ENCODE peak calls at places on chromosomes 2 and 18, in six cellular contexts. G, E, P, S, K and O are unnamed samples.
A peak's percentile ranks its signal among the peaks of the same experiment; 100 is the strongest.

GRCh38 chr18:24055878-24056277 is 41.3 kb downstream of the TTC39C start:
- DNase-seq in P (no peak), G (no peak), E (no peak), K (no peak), S (peak; percentile 32), O (no peak)

GRCh38 chr2:26475037-26475436 is 2.9 kb downstream of the OTOF start:
- DNase-seq in K (no peak), G (no peak), P (no peak), S (no peak), E (no peak), O (no peak)

GRCh38 chr2:173021939-173022371 is 53.7 kb upstream of the MAP3K20 start:
- DNase-seq in K (no peak), S (peak; percentile 30), E (peak; percentile 25), G (peak; percentile 78), P (peak; percentile 57), O (no peak)

GRCh38 chr2:150485114-150485870 is 2.2 kb downstream of the RND3 start:
- DNase-seq in G (peak; percentile 80), S (peak; percentile 64), K (no peak), E (peak; percentile 3), P (peak; percentile 30), O (peak; percentile 77)

GRCh38 chr18:12838178-12838634 is 45.8 kb downstream of the PTPN2 start:
- DNase-seq in G (peak; percentile 92), S (peak; percentile 22), P (peak; percentile 90), E (no peak), K (peak; percentile 39), O (no peak)

GRCh38 chr2:212227755-212228154 is 310.8 kb downstream of the ERBB4 start:
- DNase-seq in P (peak; percentile 39), K (no peak), S (no peak), E (no peak), G (peak; percentile 37), O (no peak)

GRCh38 chr2:33477473-33478468 is 1.3 kb downstream of the RASGRP3 start:
- DNase-seq in E (peak; percentile 68), G (no peak), S (no peak), P (no peak), K (no peak), O (no peak)

GRCh38 chr2:153005051-153005450 is 286.6 kb downstream of the ARL6IP6 start:
- DNase-seq in P (no peak), S (no peak), E (no peak), K (no peak), G (no peak), O (no peak)

GRCh38 chr2:9638532-9638931 is 7.7 kb upstream of the YWHAQ start:
- DNase-seq in K (no peak), G (peak; percentile 79), S (peak; percentile 60), P (peak; percentile 62), E (peak; percentile 90), O (no peak)

GRCh38 chr2:216596986-216597509 is 36.2 kb upstream of the IGFBP2 start:
- DNase-seq in G (no peak), E (no peak), P (no peak), S (peak; percentile 34), K (no peak), O (no peak)

GRCh38 chr2:238100049-238100820 is at the start of gene ESPNL:
- DNase-seq in G (no peak), E (peak; percentile 24), K (no peak), S (peak; percentile 66), P (no peak), O (peak; percentile 51)

GRCh38 chr18:21972281-21972680 is 197.1 kb upstream of the GATA6 start:
- DNase-seq in E (no peak), K (no peak), S (no peak), P (no peak), G (no peak), O (no peak)

GRCh38 chr2:69456154-69456553 is 18.9 kb upstream of the NFU1 start:
- DNase-seq in K (no peak), P (no peak), G (no peak), E (no peak), S (no peak), O (no peak)

GRCh38 chr18:76209597-76209996 is 285.4 kb downstream of the ZNF516 start:
- DNase-seq in P (no peak), K (no peak), S (no peak), G (no peak), E (no peak), O (no peak)

GRCh38 chr2:98463081-98463481 is 18.4 kb downstream of the INPP4A start:
- DNase-seq in K (no peak), G (no peak), S (no peak), E (no peak), P (no peak), O (no peak)

GRCh38 chr18:75248426-75249191 is 38.0 kb downstream of the TSHZ1 start:
- DNase-seq in G (no peak), P (no peak), K (no peak), E (no peak), S (no peak), O (no peak)

GRCh38 chr2:234406085-234406484 is 90.8 kb downstream of the ARL4C start:
- DNase-seq in G (peak; percentile 68), K (no peak), E (peak; percentile 6), S (no peak), P (no peak), O (no peak)

GRCh38 chr18:4068552-4069158 is 386.5 kb downstream of the DLGAP1 start:
- DNase-seq in E (peak; percentile 66), P (peak; percentile 34), K (peak; percentile 25), G (peak; percentile 65), S (peak; percentile 24), O (peak; percentile 73)

GRCh38 chr2:23293756-23294155 is 91.2 kb upstream of the KLHL29 start:
- DNase-seq in S (no peak), G (no peak), E (no peak), K (no peak), P (no peak), O (no peak)

GRCh38 chr2:27492557-27492956 is 2.4 kb downstream of the FNDC4 start:
- DNase-seq in K (no peak), P (no peak), S (no peak), G (no peak), E (no peak), O (no peak)

GRCh38 chr2:27495840-27496356 is 741 bp upstream of the GCKR start:
- DNase-seq in G (no peak), E (no peak), S (no peak), K (no peak), P (peak; percentile 49), O (no peak)

GRCh38 chr2:27494944-27495554 is at the start of gene FNDC4:
- DNase-seq in S (peak; percentile 94), G (no peak), K (no peak), P (no peak), E (peak; percentile 41), O (no peak)

GRCh38 chr2:27493948-27494283 is 1.1 kb downstream of the FNDC4 start:
- DNase-seq in E (no peak), K (no peak), P (no peak), G (no peak), S (peak; percentile 31), O (no peak)

DNA sequence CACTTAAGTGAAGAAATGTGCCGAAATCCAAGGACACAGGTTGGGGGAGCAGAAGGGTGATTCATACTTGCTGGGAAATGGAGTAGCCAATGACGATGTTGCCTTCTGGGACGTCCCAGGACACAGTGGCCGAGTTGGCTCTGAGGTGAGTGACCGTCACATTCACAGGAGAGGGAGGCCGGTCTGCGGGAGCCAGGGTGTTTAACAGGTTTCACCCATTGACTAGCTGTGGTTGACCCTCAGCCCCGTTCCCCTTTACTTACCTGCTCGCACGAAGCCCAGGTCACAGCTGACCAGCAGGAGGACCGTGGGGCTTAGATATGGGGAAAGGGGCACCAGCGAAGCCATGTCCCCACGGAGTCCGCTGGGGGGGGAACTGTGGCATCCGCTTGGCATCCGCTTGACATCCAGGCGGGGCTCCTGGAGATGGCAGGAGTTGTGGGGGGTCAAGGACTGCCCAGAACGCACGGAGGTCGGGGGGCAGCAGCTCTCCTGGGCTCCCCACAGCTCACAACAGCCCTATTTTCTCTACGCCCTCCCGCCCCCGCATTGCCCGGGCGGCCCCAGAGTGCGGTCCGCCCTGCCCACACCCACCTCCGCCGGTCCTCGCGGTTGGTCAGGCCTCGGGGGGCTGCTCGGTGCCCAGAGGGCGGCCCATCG is 586 bp downstream of the FNDC4 start:
- DNase-seq in G (no peak), E (peak; percentile 24), P (peak; percentile 50), K (no peak), S (no peak), O (peak; percentile 64)
- TF ChIP-seq CHD2 in G (no peak), E (no peak), P (no peak), K (no peak), S (no peak), O (no peak)

GRCh38 chr2:74856599-74856998 is 22.7 kb downstream of the HK2 start:
- DNase-seq in K (no peak), P (no peak), G (no peak), S (no peak), E (no peak), O (no peak)

GRCh38 chr2:74857215-74857614 is 23.3 kb downstream of the HK2 start:
- DNase-seq in E (no peak), G (no peak), K (no peak), S (no peak), P (no peak), O (no peak)

GRCh38 chr2:74854401-74854800 is 20.5 kb downstream of the HK2 start:
- DNase-seq in P (no peak), G (no peak), E (no peak), K (no peak), S (no peak), O (no peak)

GRCh38 chr2:74857725-74858124 is 23.8 kb downstream of the HK2 start:
- DNase-seq in K (no peak), E (no peak), S (no peak), G (no peak), P (no peak), O (no peak)

GRCh38 chr2:74856004-74856578 is 22.2 kb downstream of the HK2 start:
- DNase-seq in G (peak; percentile 37), K (no peak), E (no peak), P (peak; percentile 90), S (no peak), O (no peak)
- TF ChIP-seq CHD2 in G (no peak), K (no peak), E (no peak), P (no peak), S (no peak), O (no peak)

GRCh38 chr2:77147154-77147553 is 375.0 kb downstream of the LRRTM4 start:
- DNase-seq in K (no peak), P (no peak), G (no peak), S (peak; percentile 5), E (no peak), O (no peak)
- TF ChIP-seq CHD2 in K (no peak), P (no peak), G (no peak), S (no peak), E (no peak), O (no peak)

GRCh38 chr2:241063093-241063551 is 39.0 kb downstream of the MTERF4 start:
- DNase-seq in P (no peak), E (no peak), S (peak; percentile 24), K (no peak), G (no peak), O (no peak)
- TF ChIP-seq CHD2 in P (no peak), E (no peak), S (no peak), K (no peak), G (no peak), O (no peak)

GRCh38 chr2:136377423-136378382 is 259.8 kb upstream of the CXCR4 start:
- DNase-seq in P (no peak), K (no peak), E (no peak), G (no peak), S (no peak), O (no peak)
- TF ChIP-seq CHD2 in P (no peak), K (no peak), E (no peak), G (no peak), S (no peak), O (no peak)

GRCh38 chr2:227576110-227576509 is 22.6 kb upstream of the SCYGR2 start:
- DNase-seq in S (no peak), K (no peak), P (no peak), G (no peak), E (no peak), O (no peak)
- TF ChIP-seq CHD2 in S (no peak), K (no peak), P (no peak), G (no peak), E (no peak), O (no peak)